ENCODE peak calls at places on chromosomes 3 and 15, in four cellular contexts. R is activated naive CD4-positive, alpha-beta T cell; S is M059J; W is ovary. I is an unnamed sample.
A peak's percentile ranks its signal among the peaks of the same experiment; 100 is the strongest.

GRCh38 chr15:40105517-40106202 is 3.0 kb downstream of the BMF start:
- DNase-seq in R (no peak), S (no peak), W (no peak), I (no peak)

GRCh38 chr3:7264196-7264526 is 403.2 kb downstream of the GRM7 start:
- DNase-seq in R (no peak), S (no peak), W (no peak), I (no peak)

GRCh38 chr3:156473341-156473740 is 81.6 kb downstream of the SSR3 start:
- DNase-seq in R (no peak), S (no peak), W (no peak), I (no peak)

GRCh38 chr3:151393146-151393831 is 8.7 kb upstream of the P2RY12 start:
- DNase-seq in R (no peak), S (peak; percentile 66), W (no peak), I (no peak)

GRCh38 chr3:126969586-126969985 is 13.3 kb upstream of the PLXNA1 start:
- DNase-seq in R (no peak), S (no peak), W (no peak), I (no peak)

GRCh38 chr15:66638377-66638776 is 63.7 kb upstream of the SMAD6 start:
- DNase-seq in R (no peak), S (no peak), W (no peak), I (no peak)

GRCh38 chr3:183185696-183186095 is 23.2 kb upstream of the LAMP3 start:
- DNase-seq in R (no peak), S (peak; percentile 95), W (no peak), I (no peak)

GRCh38 chr3:87225659-87226058 is 1.4 kb upstream of the CHMP2B start:
- DNase-seq in R (no peak), S (no peak), W (peak; percentile 18), I (no peak)

GRCh38 chr15:91965501-91966180 is 112.1 kb downstream of the SLCO3A1 start:
- DNase-seq in R (no peak), S (peak; percentile 98), W (no peak), I (no peak)

GRCh38 chr3:37779289-37780152 is 82.2 kb upstream of the CTDSPL start:
- DNase-seq in R (no peak), S (peak; percentile 60), W (no peak), I (no peak)

GRCh38 chr3:124620600-124621063 is 109.6 kb upstream of the UMPS start:
- DNase-seq in R (no peak), S (peak; percentile 68), W (peak; percentile 23), I (no peak)

GRCh38 chr3:4723921-4724698 is 231.0 kb downstream of the ITPR1 start:
- DNase-seq in R (no peak), S (no peak), W (no peak), I (no peak)

GRCh38 chr15:79541176-79541575 is 109.0 kb downstream of the MINAR1 start:
- DNase-seq in R (no peak), S (no peak), W (no peak), I (no peak)